ENCODE peak calls at places on chromosomes 7 and 10, in six cellular contexts. J is suprapubic skin, G is adipocyte, K is HAP-1, D is fibroblast of mammary gland, Q is IMR-90. O is an unnamed sample.

GRCh38 chr10:28633750-28634149 is 43.6 kb upstream of the BAMBI start:
- DNase-seq in J (no peak), G (no peak), K (no peak), D (no peak), Q (no peak), O (no peak)

GRCh38 chr10:101643546-101643945 is 51.4 kb downstream of the FBXW4 start:
- DNase-seq in J (no peak), G (no peak), K (no peak), D (no peak), Q (no peak), O (no peak)

GRCh38 chr10:75425291-75426079 is 5.9 kb upstream of the LRMDA start:
- DNase-seq in J (no peak), G (no peak), K (no peak), D (no peak), Q (no peak), O (no peak)

GRCh38 chr7:52719677-52720076 is 315.8 kb upstream of the POM121L12 start:
- DNase-seq in J (no peak), G (no peak), K (no peak), D (no peak), Q (no peak), O (peak)

GRCh38 chr7:132206594-132206993 is 369.7 kb downstream of the PLXNA4 start:
- DNase-seq in J (no peak), G (no peak), K (no peak), D (no peak), Q (no peak), O (no peak)

GRCh38 chr10:33098966-33099663 is 141.1 kb upstream of the ITGB1 start:
- DNase-seq in J (no peak), G (no peak), K (no peak), D (no peak), Q (peak), O (no peak)

GRCh38 chr7:157487046-157487770 is 150.4 kb downstream of the DNAJB6 start:
- DNase-seq in J (no peak), G (no peak), K (no peak), D (no peak), Q (no peak), O (no peak)

GRCh38 chr7:112442210-112442609 is 8.1 kb upstream of the IFRD1 start:
- DNase-seq in J (no peak), G (no peak), K (no peak), D (no peak), Q (no peak), O (no peak)

GRCh38 chr10:117339569-117339968 is 35.7 kb downstream of the PDZD8 start:
- DNase-seq in J (no peak), G (peak), K (no peak), D (peak), Q (peak), O (no peak)

GRCh38 chr7:27836525-27836924 is 96.6 kb downstream of the TAX1BP1 start:
- DNase-seq in J (no peak), G (no peak), K (no peak), D (no peak), Q (no peak), O (no peak)

GRCh38 chr7:39069886-39070881 is 92.5 kb downstream of the POU6F2 start:
- DNase-seq in J (no peak), G (no peak), K (no peak), D (no peak), Q (no peak), O (no peak)

DNA sequence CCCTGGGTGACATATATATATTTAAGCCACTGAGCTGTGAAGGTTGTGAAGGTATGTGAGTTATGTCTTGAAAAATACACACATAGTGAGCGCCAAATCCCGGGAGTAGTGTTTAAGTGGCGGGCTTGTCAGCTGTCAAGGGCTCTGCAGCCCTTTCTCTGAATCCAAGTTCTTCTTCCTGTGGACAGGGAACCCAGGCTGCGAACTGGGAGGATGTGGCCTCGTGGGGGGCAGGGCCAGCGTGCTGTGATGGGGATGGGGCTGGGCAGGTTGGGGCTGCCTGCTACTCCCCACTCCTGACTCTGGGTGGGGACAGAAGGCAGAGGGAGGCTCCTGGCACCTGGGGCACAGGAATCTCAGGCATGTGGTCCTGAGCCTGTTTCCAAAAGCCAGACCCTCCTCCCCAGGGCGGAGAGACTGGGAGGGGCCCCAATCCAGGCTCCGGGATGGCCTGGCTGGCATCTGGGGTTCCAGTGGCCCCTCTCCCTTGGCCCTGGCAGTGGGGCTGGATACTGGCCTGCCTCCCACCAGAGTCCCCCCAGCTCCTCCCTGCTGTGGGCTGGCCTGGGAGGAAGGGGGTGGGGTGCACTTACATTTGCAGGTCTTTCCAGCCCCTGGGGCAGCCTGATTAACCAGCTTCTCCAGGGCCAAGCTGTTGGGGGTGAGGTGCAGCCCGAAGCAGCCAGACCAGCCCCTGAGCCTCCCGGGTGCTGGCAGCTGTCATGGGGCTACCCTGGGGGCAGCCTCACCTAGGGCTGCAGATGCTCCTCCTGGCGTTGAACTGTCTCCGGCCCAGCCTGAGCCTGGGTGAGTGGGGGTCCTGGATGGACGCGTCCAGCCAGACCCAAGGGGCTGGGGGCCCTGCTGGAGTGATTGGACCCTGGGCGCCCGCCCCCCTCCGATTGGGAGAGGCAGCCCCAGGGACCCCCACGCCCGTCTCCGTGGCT is at the start of gene UPK3B:
- DNase-seq in J (peak), G (no peak), K (no peak), D (no peak), Q (no peak), O (peak)
- H3K4me3 ChIP-seq in J (no peak), G (no peak), K (no peak), D (no peak), Q (no peak), O (no peak)

DNA sequence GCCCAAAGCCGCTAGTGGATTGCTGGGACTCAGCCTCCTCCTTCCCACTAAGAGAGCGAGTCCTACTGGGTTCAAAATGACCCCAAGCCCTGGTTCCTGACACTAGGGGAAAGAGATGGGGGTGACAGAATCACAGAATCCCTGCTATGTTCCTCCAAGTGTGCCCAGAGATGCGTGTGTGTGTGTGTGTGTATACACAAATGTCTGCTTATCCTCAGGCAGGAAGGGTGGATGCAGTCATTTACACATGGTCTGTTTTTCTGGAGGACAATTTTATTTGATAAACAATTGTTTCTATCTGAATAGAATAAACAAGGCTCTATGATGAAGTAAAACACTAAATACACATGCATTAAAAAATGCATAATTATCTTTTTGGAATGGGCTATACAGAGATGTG is 1.2 kb upstream of the PLAU start:
- DNase-seq in J (no peak), G (no peak), K (no peak), D (no peak), Q (no peak), O (no peak)
- H3K4me3 ChIP-seq in J (no peak), G (no peak), K (no peak), D (no peak), Q (no peak), O (no peak)

GRCh38 chr7:115007751-115008150 is 85.9 kb downstream of the MDFIC start:
- DNase-seq in J (no peak), G (no peak), K (no peak), D (peak), Q (no peak), O (no peak)

GRCh38 chr7:115010436-115010810 is 88.5 kb downstream of the MDFIC start:
- DNase-seq in J (no peak), G (no peak), K (no peak), D (no peak), Q (no peak), O (no peak)

GRCh38 chr7:115009139-115009538 is 87.2 kb downstream of the MDFIC start:
- DNase-seq in J (no peak), G (peak), K (no peak), D (no peak), Q (peak), O (no peak)

GRCh38 chr7:115008465-115009114 is 86.7 kb downstream of the MDFIC start:
- DNase-seq in J (peak), G (peak), K (no peak), D (peak), Q (peak), O (peak)

DNA sequence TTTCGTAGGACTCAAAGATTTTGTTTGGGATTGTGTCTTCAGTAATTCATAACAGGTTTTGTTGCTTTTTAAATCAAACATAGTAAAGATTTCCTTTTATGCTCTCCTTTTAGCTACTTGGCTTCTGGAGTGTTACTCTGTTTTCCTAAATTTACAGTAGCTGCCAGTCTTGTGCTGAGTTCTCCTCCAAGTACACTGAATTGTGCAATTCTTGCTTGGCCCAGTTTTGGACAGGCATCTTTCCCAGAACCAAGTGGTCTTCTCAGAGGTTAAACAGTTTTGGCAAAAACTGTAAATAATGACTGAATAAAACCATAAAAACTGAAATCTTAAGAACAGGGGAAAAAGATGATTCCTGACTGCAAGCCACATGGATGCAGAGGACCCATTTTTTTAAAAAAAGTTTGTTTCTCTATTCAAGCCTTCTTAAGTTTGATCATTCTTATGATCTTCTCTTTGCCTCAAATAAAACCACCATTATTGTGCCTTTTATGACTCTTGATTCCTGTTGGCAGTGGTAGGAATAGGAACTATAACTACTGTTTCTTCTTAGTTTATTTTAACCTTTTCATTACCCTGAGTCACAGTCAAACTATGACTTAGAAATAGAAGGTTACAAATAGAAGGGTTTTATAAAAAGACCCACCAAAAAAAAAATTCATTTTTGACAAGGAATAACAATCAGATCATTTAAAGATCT is 88.0 kb downstream of the MDFIC start:
- DNase-seq in J (peak), G (peak), K (no peak), D (peak), Q (peak), O (no peak)
- H3K4me3 ChIP-seq in J (no peak), G (peak), K (no peak), D (no peak), Q (no peak), O (no peak)

GRCh38 chr7:44368455-44368854 is 43.1 kb upstream of the CAMK2B start:
- DNase-seq in J (no peak), G (no peak), K (no peak), D (no peak), Q (no peak), O (no peak)
- H3K4me3 ChIP-seq in J (no peak), G (no peak), K (no peak), D (no peak), Q (no peak), O (no peak)

GRCh38 chr10:994836-995558 is 6.8 kb downstream of the GTPBP4 start:
- DNase-seq in J (no peak), G (no peak), K (no peak), D (no peak), Q (no peak), O (no peak)
- H3K4me3 ChIP-seq in J (no peak), G (no peak), K (no peak), D (no peak), Q (no peak), O (no peak)

DNA sequence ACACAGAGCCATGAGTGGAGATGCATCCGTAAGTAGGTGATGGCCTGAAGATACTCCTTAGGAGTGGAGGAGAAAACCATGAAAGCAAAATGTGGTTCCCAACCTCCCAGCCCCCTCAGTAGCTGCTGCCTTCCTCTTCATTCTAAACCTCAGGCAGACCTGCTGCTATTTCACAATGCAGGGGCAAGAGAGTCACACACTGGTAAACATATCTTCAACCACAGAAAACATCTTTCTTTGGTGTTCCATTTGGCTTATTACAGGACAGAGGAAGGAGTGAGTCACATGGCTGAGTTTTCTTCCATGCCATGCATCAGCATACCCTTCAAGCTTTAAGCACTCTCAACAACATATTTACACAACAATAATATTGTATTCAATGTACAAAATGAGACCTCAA is 342.1 kb downstream of the BMPER start:
- DNase-seq in J (no peak), G (peak), K (no peak), D (peak), Q (peak), O (peak)
- H3K4me3 ChIP-seq in J (no peak), G (no peak), K (no peak), D (no peak), Q (no peak), O (no peak)

GRCh38 chr7:145269418-145270161 is 433.7 kb upstream of the TPK1 start:
- DNase-seq in J (no peak), G (no peak), K (no peak), D (no peak), Q (no peak), O (no peak)
- H3K4me3 ChIP-seq in J (no peak), G (no peak), K (no peak), D (no peak), Q (no peak), O (no peak)